ENCODE peak calls at places on chromosomes 6 and 20, in four cellular contexts. J is spleen, Z is adrenal gland, X is osteoblast. G is an unnamed sample. For H3K4me1, the result is how much of the 10 kb centered on the place peaks cover.

GRCh38 chr6:47651505-47651944 is 46.9 kb upstream of the ADGRF4 start:
- DNase-seq in Z (no peak), J (no peak), X (no peak), G (no peak)

GRCh38 chr20:38645980-38646858 is 44.6 kb downstream of the ARHGAP40 start:
- DNase-seq in J (peak), X (peak), Z (peak), G (peak)

GRCh38 chr6:129929433-129929832 is 68.3 kb upstream of the TMEM244 start:
- DNase-seq in X (peak), J (no peak), Z (peak), G (no peak)

GRCh38 chr20:40472905-40473304 is 216.1 kb downstream of the MAFB start:
- DNase-seq in Z (no peak), X (no peak), J (no peak), G (no peak)

GRCh38 chr6:22126910-22127309 is 169.9 kb downstream of the PRL start:
- DNase-seq in J (no peak), X (no peak), Z (no peak), G (no peak)

GRCh38 chr6:32785781-32786533 is 22.6 kb upstream of the HLA-DQB2 start:
- DNase-seq in Z (peak), J (no peak), X (peak), G (peak)

GRCh38 chr6:12595161-12595792 is 121.3 kb upstream of the PHACTR1 start:
- DNase-seq in X (no peak), Z (no peak), J (no peak), G (peak)

GRCh38 chr6:158029668-158030230 is 48.1 kb downstream of the SYNJ2 start:
- DNase-seq in Z (no peak), J (peak), X (no peak), G (no peak)

GRCh38 chr20:957544-957943 is 41.4 kb upstream of the ANGPT4 start:
- DNase-seq in X (peak), Z (no peak), J (no peak), G (no peak)

GRCh38 chr6:167435209-167435728 is 110.4 kb downstream of the TTLL2 start:
- DNase-seq in X (no peak), Z (no peak), J (no peak), G (no peak)

GRCh38 chr6:149446791-149447376 is 37.9 kb downstream of the ZC3H12D start:
- DNase-seq in X (no peak), Z (no peak), J (peak), G (no peak)

GRCh38 chr20:62637521-62638054 is 4.7 kb upstream of the SLCO4A1 start:
- DNase-seq in Z (no peak), J (no peak), X (no peak), G (no peak)

GRCh38 chr6:97497713-97498331 is 214.8 kb upstream of the MMS22L start:
- DNase-seq in J (peak), Z (peak), X (no peak), G (peak)

GRCh38 chr20:62214067-62214466 is 6.0 kb downstream of the HRH3 start:
- DNase-seq in Z (no peak), X (no peak), J (no peak), G (no peak)

GRCh38 chr6:19663479-19663878 is 173.7 kb upstream of the ID4 start:
- DNase-seq in J (no peak), Z (no peak), X (no peak), G (no peak)

GRCh38 chr6:20569000-20569610 is 34.8 kb downstream of the CDKAL1 start:
- DNase-seq in J (no peak), Z (no peak), X (peak), G (no peak)

DNA sequence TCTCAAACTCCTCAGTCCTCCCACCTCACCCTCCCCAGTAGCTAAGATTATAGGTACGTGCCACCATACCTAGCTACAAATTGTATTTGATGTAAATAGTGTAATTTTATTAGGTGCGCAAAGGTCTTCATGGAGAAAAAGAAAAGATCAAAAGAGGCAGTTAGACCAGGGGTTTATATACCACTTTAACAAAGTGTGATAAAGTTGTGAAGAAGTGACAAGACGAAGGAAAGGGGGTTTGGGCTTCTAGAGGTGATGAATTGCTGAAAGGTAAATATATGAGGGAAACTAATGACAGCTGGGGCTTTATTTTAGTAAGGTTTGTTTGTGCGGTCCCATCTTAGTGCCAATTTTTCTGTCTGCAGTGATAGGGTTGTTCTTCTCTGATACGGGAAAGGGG is 105.3 kb downstream of the CD24 start:
- DNase-seq in J (no peak), X (no peak), Z (no peak), G (no peak)
- H3K4me1 ChIP-seq in J (under half), X (under half), Z (under half), G (under half)

DNA sequence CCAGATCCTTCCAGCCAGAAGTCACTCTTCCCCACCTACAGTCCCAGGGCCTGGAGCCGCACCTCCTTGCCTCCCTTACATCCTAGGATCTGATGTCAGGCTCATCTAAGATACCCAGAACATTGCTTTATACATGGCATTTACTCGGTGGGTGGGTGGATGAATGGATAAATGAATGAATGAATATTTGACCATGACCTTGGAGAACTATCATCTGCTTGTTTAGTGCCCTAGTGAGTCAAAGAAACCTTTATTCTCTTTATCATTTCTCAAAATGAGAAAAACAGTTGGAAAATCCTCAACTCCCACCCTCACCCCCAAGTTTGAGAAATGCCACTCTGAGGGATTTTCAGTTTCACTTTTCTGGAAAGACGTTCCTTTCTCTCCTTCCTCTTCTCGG is 56.0 kb downstream of the DAAM2 start:
- DNase-seq in X (no peak), J (no peak), Z (no peak), G (no peak)
- H3K4me1 ChIP-seq in X (under half), J (under half), Z (half or more), G (under half)

DNA sequence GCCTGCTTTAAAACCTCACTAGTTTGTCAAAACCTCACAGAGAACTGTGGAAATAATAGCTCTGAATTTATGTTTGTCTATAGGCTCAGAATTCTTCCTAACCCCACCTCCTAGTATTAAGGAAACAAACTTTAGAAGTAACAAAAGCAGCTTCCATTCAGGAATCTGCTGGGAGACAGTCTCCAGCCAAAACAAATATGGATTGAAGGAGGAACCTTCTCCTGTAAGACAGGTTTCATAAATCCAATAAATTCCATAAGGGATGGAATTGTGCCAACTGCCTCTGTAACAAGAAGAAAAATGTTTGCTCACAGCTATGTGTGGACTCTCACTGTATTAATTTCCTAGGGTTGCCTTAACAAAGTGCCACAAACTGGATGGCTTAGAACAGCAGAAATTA is 7.5 kb downstream of the SYCP2 start:
- DNase-seq in X (no peak), J (no peak), Z (no peak), G (no peak)
- H3K4me1 ChIP-seq in X (under half), J (under half), Z (under half), G (under half)

DNA sequence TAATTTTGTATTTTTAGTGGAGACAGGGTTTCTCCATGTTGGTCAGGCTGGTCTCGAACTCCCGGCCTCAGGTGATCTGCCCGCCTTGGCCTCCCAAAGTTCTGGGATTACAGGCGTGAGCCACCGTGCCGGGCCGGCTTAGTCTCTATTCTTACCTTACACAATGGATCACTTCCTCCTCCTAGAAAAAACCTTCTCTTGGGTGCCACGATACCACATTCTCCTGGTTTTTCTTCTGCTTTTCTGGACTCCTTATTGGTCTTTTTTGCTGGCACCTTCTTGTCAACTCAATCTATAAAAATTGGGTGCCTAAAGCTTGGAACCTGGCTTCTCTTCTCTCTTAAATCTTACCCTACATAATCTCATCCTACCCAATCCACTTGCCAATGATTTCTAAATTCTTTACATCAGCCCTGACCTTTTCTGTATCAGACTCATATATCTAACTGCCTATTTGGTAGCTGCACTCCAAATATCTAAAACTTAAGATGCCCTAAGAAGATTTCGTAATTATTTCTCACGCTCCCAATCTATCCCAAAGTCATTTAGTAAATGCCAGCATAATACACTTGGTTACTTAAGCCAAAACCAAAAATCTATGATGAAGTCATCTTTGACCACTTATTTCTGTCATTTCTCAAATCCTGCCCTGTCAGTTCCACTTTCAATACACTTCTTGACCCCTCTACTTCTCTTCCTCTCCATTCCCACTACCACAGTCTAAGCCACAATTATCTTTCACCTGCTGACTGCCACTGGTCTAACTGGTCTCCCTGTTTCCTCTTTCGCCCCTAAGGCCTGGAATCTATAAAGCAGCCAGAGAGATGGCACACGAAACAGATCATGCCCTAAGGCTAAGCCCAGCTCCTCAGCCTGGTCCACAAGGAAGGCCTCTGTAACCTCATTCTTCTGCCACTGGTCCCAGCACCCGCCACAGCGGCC is 43.2 kb downstream of the ELMO2 start:
- DNase-seq in X (peak), J (no peak), Z (peak), G (no peak)
- H3K4me1 ChIP-seq in X (under half), J (half or more), Z (under half), G (under half)

GRCh38 chr6:6857528-6857927 is 250.2 kb upstream of the RREB1 start:
- DNase-seq in Z (no peak), X (no peak), J (no peak), G (no peak)
- H3K4me1 ChIP-seq in Z (under half), X (under half), J (under half), G (under half)

DNA sequence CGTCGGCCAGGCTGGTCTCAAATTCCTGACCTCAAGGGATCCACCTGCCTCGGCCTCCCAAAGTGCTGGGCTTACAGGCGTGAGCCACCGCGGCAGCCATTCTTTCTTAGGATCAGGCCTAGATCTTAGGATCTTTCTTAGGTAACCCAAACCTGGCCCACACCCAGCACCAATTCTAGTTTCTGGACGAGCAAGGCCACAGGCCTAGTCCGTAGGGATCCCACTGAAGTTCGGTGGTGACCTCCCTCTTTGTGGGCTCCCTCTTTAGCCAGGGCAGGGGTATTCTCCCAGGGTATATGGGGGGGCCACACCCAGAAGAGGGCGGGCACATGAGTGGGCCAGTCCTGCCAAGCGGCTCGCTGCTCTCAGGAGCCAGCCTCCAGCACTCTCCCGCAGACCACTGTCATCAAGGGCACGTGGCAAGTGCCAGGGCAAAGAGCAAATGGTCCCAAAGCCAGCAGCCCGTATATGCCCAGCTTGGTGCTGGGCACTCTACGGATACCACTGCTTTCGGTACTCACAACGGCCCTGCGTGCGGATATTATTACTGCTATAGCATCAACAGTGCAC is 6.5 kb downstream of the PXDC1 start:
- DNase-seq in Z (no peak), J (no peak), X (no peak), G (no peak)
- H3K4me1 ChIP-seq in Z (under half), J (half or more), X (half or more), G (under half)

GRCh38 chr6:136782021-136782770 is 10.1 kb downstream of the MAP3K5 start:
- DNase-seq in Z (no peak), X (peak), J (no peak), G (no peak)

GRCh38 chr6:136777651-136778050 is 14.6 kb downstream of the MAP3K5 start:
- DNase-seq in J (no peak), Z (no peak), X (no peak), G (no peak)

GRCh38 chr6:136780972-136781371 is 11.3 kb downstream of the MAP3K5 start:
- DNase-seq in J (no peak), Z (no peak), X (no peak), G (no peak)

GRCh38 chr6:136783021-136783420 is 9.3 kb downstream of the MAP3K5 start:
- DNase-seq in Z (no peak), J (no peak), X (no peak), G (no peak)

DNA sequence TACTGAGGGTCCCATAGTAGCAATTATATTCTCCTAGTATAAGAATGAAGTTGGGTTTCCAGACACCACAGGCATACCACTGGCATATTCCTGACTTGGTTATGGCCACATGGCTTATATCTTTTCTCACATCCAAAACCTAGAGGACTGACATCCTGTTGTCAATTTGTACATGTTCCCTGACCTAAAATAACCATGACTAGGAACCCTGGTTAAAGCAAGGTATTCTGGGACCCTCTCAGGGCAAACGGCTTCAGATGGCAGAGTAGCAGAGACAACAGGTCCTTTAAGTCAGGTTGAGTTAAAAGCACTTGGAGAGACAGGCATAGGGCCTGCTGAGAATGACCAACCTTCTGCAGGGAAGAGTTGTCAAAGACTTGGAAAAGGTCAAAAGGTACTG is 12.6 kb downstream of the MAP3K5 start:
- DNase-seq in Z (no peak), X (no peak), J (no peak), G (no peak)
- H3K4me1 ChIP-seq in Z (half or more), X (under half), J (under half), G (under half)

GRCh38 chr6:155170519-155170918 is 93.3 kb upstream of the CLDN20 start:
- DNase-seq in Z (no peak), J (no peak), X (no peak), G (no peak)

GRCh38 chr6:155171747-155172191 is 92.0 kb upstream of the CLDN20 start:
- DNase-seq in X (no peak), Z (no peak), J (no peak), G (no peak)

GRCh38 chr6:155174576-155175174 is 89.1 kb upstream of the CLDN20 start:
- DNase-seq in Z (peak), J (no peak), X (peak), G (peak)

DNA sequence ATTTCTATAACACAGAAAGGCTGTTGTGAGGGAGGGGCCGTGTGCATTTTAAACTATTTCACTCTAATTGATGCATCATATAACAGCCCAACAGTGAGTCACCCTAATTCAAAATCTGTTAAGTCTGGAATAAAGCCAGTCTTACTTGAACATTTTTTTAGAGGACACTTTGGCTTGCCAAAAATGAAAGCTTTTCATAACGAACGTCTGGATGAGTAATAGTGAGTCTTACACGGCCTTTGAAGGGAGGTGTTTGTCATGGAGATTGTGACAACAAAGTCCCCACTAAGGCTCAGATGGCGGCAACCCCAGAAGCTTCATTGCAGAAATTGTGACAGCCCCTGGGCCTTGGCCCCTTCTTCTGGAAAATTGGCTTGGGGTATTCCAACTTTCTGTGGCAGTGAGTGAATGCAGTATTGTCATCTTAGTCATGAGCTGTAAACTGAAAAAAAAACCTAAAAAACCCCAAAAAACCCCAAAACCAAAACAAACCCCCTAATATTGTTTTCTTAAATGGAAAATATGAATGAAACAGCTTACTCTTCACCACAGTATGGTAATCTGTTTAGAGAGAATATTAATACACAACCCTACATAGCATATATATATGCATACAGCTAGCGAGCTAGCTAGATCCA is 92.6 kb upstream of the CLDN20 start:
- DNase-seq in X (peak), J (no peak), Z (peak), G (no peak)
- H3K4me1 ChIP-seq in X (under half), J (under half), Z (under half), G (under half)

DNA sequence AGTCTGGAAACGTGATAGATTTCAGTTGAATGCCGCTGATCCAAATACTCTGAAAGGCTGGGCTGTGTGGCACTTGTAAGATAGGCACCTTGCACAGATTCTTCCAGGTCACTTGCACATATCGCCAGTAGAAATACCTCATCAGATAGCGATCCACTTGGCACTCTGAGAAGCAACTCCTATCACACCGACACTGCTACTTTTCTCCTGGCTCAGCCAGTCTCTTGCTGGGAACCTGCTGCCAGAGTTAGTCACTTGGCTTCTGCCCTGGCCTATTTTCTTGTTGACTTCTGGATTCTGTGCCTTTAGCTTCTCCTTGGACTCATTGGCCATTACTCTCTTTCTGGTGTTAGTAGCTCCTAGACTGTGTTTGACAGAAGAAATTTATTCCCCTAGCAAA is 66.6 kb downstream of the UTRN start:
- DNase-seq in Z (peak), J (no peak), X (no peak), G (no peak)
- H3K4me1 ChIP-seq in Z (half or more), J (half or more), X (under half), G (under half)

DNA sequence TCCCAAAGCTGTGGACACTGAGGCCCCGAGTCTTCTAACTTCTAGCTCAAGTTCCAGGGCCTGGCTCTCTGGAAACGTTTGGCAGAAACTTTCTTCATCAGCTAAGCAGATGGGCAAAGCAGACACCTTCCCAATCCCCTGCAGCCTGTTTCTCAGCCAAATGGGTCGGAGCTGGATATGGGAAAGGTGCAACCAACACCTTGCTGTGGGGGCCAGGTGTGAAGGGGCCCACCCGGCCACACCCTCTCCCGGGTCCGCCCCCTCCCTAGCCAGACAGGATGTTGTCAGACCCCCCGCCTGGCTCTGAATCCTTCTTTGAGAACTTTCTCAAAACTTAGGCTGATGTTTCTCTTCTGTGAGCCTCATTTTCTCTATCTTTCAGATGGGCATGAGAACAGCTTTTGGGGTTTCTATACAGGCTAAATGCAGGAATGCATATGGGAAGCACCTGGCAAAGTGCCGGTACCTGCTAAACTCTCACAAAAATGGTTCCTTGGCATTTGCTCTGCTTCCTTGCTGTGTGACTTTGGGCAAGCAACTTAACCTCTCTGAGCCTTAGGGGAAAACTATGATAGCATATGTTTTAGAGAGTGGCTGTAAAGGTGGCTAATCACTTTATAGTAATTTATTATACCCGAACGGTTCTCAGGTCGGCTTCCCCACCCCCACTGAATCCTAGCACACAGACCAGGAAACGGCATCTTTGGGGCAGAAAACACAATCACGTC is 1.8 kb downstream of the SNAI1 start:
- DNase-seq in J (no peak), X (no peak), Z (no peak), G (no peak)
- H3K4me1 ChIP-seq in J (under half), X (half or more), Z (under half), G (under half)

G was measured in BE2C.